ENCODE peak calls at places on chromosomes 6 and 20, in seven cellular contexts. N is fibroblast of lung; Q is SJSA1; T is CD8-positive, alpha-beta T cell; F is HL-60; A is PC-9; X is psoas muscle. L is an unnamed sample.

GRCh38 chr6:112298021-112298745 is 43.8 kb upstream of the LAMA4 start:
- DNase-seq in A (peak; percentile 48), N (peak; percentile 92), X (no peak), T (no peak), F (no peak), Q (no peak), L (no peak)

GRCh38 chr6:98975331-98975891 is 27.7 kb upstream of the FBXL4 start:
- DNase-seq in T (no peak), A (no peak), F (peak; percentile 33), N (no peak), X (no peak), Q (no peak), L (no peak)

GRCh38 chr6:72819609-72820008 is 197.7 kb downstream of the KCNQ5 start:
- DNase-seq in A (peak; percentile 11), N (no peak), F (peak; percentile 86), Q (no peak), X (peak; percentile 21), T (no peak), L (no peak)

GRCh38 chr6:137011406-137011805 is 33.4 kb downstream of the IL20RA start:
- DNase-seq in T (no peak), Q (no peak), X (no peak), N (peak; percentile 29), F (no peak), A (no peak), L (no peak)

GRCh38 chr20:19047040-19047950 is 165.1 kb upstream of the SLC24A3 start:
- DNase-seq in X (peak; percentile 66), A (peak; percentile 36), F (no peak), N (no peak), T (no peak), Q (no peak), L (peak; percentile 67)

GRCh38 chr6:169961772-169962561 is 210.5 kb downstream of the ERMARD start:
- DNase-seq in F (no peak), N (no peak), X (no peak), T (peak; percentile 55), Q (peak; percentile 40), A (no peak), L (peak; percentile 17)

GRCh38 chr20:59573837-59574236 is 30.5 kb upstream of the PHACTR3 start:
- DNase-seq in N (no peak), F (no peak), T (no peak), X (no peak), Q (no peak), A (no peak), L (peak; percentile 19)

GRCh38 chr20:36825374-36826104 is 50.4 kb upstream of the TLDC2 start:
- DNase-seq in Q (no peak), F (no peak), X (no peak), A (no peak), N (no peak), T (no peak), L (no peak)

GRCh38 chr6:79630883-79631799 is at the start of gene SH3BGRL2:
- DNase-seq in F (peak; percentile 20), Q (peak; percentile 71), T (peak; percentile 61), X (peak; percentile 73), N (peak; percentile 74), A (peak; percentile 75), L (peak; percentile 76)

GRCh38 chr6:1630771-1631217 is 21.1 kb downstream of the FOXC1 start:
- DNase-seq in X (no peak), T (no peak), Q (no peak), F (no peak), N (peak; percentile 91), A (peak; percentile 60), L (peak; percentile 6)

GRCh38 chr6:168050861-168051586 is 28.0 kb downstream of the FRMD1 start:
- DNase-seq in F (no peak), N (no peak), A (no peak), T (no peak), Q (no peak), X (no peak), L (no peak)

GRCh38 chr6:26006086-26006939 is 43.7 kb downstream of the TRIM38 start:
- DNase-seq in F (no peak), X (no peak), A (no peak), N (no peak), Q (no peak), T (no peak), L (no peak)

GRCh38 chr6:84667252-84668213 is 96.9 kb downstream of the TBX18 start:
- DNase-seq in Q (no peak), T (no peak), A (no peak), F (no peak), N (peak; percentile 44), X (no peak), L (no peak)

GRCh38 chr6:108767418-108768175 is 80.6 kb upstream of the ARMC2 start:
- DNase-seq in N (no peak), A (no peak), T (no peak), F (no peak), X (no peak), Q (peak; percentile 10), L (no peak)

GRCh38 chr6:35919085-35919826 is 1.6 kb downstream of the SRPK1 start:
- DNase-seq in A (no peak), N (peak; percentile 40), X (no peak), T (no peak), F (peak; percentile 66), Q (no peak), L (no peak)

GRCh38 chr6:35486005-35486925 is 10.6 kb downstream of the TEAD3 start:
- DNase-seq in A (peak; percentile 94), N (no peak), X (peak; percentile 42), Q (no peak), T (no peak), F (no peak), L (peak; percentile 79)

GRCh38 chr6:105384004-105384403 is 18.9 kb downstream of the PREP start:
- DNase-seq in N (no peak), F (no peak), T (no peak), X (no peak), A (peak; percentile 65), Q (no peak), L (no peak)

GRCh38 chr6:105382918-105383317 is 20.0 kb downstream of the PREP start:
- DNase-seq in N (no peak), F (no peak), Q (no peak), T (no peak), A (no peak), X (no peak), L (no peak)

GRCh38 chr6:105382477-105382876 is 20.4 kb downstream of the PREP start:
- DNase-seq in X (no peak), N (no peak), T (no peak), Q (no peak), A (no peak), F (no peak), L (no peak)

DNA sequence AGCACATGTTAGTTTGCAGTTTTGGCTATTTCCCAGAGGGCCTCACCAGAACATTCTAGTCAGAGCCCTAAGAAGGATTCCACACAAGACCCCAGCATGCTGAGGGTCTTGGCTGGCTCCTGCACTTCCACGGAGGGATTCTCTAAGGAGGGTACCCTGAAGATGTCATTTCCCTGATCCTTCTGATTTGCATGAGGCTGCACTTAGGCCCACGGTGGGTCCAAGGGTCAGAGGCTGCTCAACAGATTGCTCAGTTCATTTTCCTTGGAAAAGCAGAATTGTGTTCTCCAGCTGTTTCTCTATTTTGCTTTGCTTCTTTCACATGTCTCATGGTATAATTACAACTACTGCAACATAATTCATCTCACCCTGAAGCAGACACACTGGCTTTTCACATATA is 22.2 kb downstream of the PREP start:
- DNase-seq in T (no peak), Q (no peak), N (no peak), F (no peak), A (no peak), X (no peak), L (no peak)
- H3K27ac ChIP-seq in T (no peak overlapping the region), Q (no peak overlapping the region), N (no peak overlapping the region), F (no peak overlapping the region), A (no peak overlapping the region), X (no peak overlapping the region), L (no peak overlapping the region)

DNA sequence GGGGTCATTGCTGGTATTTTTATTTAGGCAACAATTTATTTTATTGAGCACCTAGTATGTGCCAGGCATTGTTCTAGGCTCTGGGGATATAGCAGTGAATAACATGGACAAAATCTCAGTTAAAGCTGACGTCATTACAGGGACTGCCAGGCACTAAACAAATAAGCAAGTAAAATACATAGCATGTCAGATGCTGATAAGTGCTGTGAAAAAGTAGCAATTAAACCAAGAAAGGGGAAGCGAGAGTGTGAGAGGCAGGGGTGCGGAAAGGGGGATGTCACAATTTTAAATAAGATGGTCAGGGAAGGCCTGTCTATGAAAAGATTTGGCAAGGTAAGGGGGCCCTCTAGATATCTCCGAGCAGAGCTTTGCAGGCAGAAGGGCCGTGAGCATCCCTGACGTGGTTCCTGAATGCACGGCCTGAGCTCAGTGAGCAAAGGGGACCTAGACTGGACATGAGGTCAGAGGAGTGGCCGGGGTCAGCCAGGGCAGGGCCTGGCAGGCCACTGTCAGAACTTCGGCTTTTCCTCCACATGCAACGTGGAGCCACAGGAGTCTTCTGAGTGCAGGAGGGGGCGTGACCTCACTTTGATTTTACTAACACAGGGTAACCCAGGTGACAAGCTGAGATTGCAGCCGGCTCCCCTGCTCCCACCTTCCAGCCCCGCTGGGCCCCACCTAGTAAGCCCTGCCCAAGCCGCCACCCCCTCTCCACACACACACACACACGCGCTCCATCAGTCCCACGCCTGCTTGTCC is 24.2 kb upstream of the SIRPA start:
- DNase-seq in Q (no peak), F (peak; percentile 77), N (no peak), T (no peak), X (no peak), A (no peak), L (no peak)
- H3K27me3 ChIP-seq in Q (no peaks in the 10 kb centered on the region), F (no peaks in the 10 kb centered on the region), N (peaks cover 9% of the 10 kb centered on the region), T (no peaks in the 10 kb centered on the region), X (no peaks in the 10 kb centered on the region), A (no peaks in the 10 kb centered on the region), L (peaks cover 31% of the 10 kb centered on the region)

GRCh38 chr6:14270925-14271791 is 153.6 kb downstream of the CD83 start:
- DNase-seq in X (peak; percentile 22), A (peak; percentile 98), F (peak; percentile 38), Q (no peak), T (peak; percentile 59), N (peak; percentile 98), L (no peak)
- H3K4me3 ChIP-seq in X (no peak overlapping the region), A (no peak overlapping the region), F (no peak overlapping the region), Q (no peak overlapping the region), T (no peak overlapping the region), N (no peak overlapping the region), L (no peak overlapping the region)

GRCh38 chr6:30789606-30790005 is 45.3 kb upstream of the IER3 start:
- DNase-seq in A (no peak), X (no peak), F (no peak), T (no peak), Q (no peak), N (no peak), L (no peak)

GRCh38 chr6:30782425-30783014 is 38.2 kb upstream of the IER3 start:
- DNase-seq in X (no peak), N (peak; percentile 75), Q (peak; percentile 55), F (no peak), T (no peak), A (no peak), L (no peak)

GRCh38 chr6:30790734-30791383 is 46.5 kb upstream of the IER3 start:
- DNase-seq in N (no peak), F (no peak), Q (no peak), X (no peak), A (no peak), T (no peak), L (no peak)

GRCh38 chr6:30793521-30794194 is 49.3 kb upstream of the IER3 start:
- DNase-seq in T (peak; percentile 64), F (peak; percentile 36), N (peak; percentile 62), A (no peak), X (no peak), Q (no peak), L (no peak)

DNA sequence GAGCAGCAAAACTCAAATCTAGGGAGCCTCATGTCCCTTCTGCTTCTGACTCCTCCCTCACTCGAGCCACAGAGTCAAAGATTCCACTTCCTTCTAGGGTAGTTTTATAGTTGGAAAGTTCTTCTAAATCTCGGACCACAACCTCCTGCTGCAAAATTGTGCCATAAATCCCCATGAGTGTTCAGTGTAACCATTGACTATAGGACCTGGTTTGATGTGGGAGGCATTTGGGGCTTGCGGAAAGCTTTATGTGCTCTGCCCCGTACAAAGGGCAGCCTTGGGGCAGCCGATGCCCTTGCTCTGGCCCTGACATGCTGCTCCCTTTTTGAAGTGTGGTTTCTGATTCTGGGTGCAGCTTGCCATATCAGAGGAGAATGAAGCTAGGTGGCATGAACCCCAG is 43.6 kb upstream of the IER3 start:
- DNase-seq in F (peak; percentile 89), A (no peak), N (no peak), T (no peak), Q (no peak), X (no peak), L (no peak)
- H3K27ac ChIP-seq in F (peak overlapping the region; percentile 49), A (no peak overlapping the region), N (no peak overlapping the region), T (no peak overlapping the region), Q (no peak overlapping the region), X (no peak overlapping the region), L (peak overlapping the region; percentile 54)